ENCODE peak calls at places on chromosomes 12 and 14, in seven cellular contexts. M is NCI-H1694; P is midbrain; Q is activated CD4-positive, alpha-beta T cell treated with anti-CD3 and anti-CD28 coated beads, Interleukin-2, amount 10 ng/mL, durations not matched to agents 7 days and 5 days; R is upper lobe of right lung; B is NAMALWA; D is stromal cell of bone marrow. N is an unnamed sample.

GRCh38 chr12:115216300-115216699 is 532.3 kb upstream of the TBX3 start:
- DNase-seq in D (no peak), Q (no peak), B (no peak), R (no peak), M (no peak), P (no peak), N (no peak)

GRCh38 chr12:56695327-56696101 is 7.4 kb upstream of the PTGES3 start:
- DNase-seq in B (no peak), M (no peak), P (no peak), Q (no peak), R (no peak), D (no peak), N (no peak)

GRCh38 chr14:32399920-32400319 is 70.8 kb downstream of the AKAP6 start:
- DNase-seq in R (no peak), Q (no peak), P (no peak), M (no peak), B (no peak), D (no peak), N (no peak)

GRCh38 chr12:16531623-16532022 is 74.3 kb downstream of the LMO3 start:
- DNase-seq in M (peak), R (no peak), P (peak), Q (no peak), B (no peak), D (no peak), N (peak)

GRCh38 chr12:67827820-67828383 is 161.3 kb upstream of the IFNG-AS1 start:
- DNase-seq in M (no peak), Q (no peak), B (no peak), R (no peak), D (peak), P (no peak), N (peak)

GRCh38 chr12:53234236-53234635 is 2.2 kb upstream of the RARG start:
- DNase-seq in Q (no peak), P (no peak), D (no peak), M (peak), B (no peak), R (no peak), N (no peak)

GRCh38 chr12:46944104-46944503 is 118.3 kb upstream of the SLC38A4 start:
- DNase-seq in D (peak), M (no peak), B (peak), Q (no peak), R (no peak), P (no peak), N (peak)

GRCh38 chr12:138898-139534 is 72.4 kb downstream of the IQSEC3 start:
- DNase-seq in R (peak), M (no peak), Q (no peak), P (no peak), D (no peak), B (no peak), N (no peak)

GRCh38 chr14:105492966-105493871 is 2.2 kb downstream of the TEDC1 start:
- DNase-seq in M (no peak), D (no peak), B (no peak), Q (no peak), P (no peak), R (peak), N (no peak)